ENCODE peak calls at places on chromosomes 1 and 21, in five cellular contexts. V, G, P, Y and R are unnamed samples.

GRCh38 chr1:11652203-11652780 is 1.9 kb downstream of the FBXO2 start:
- DNase-seq in V (no peak), G (no peak), P (no peak), Y (no peak), R (no peak)

GRCh38 chr1:234531181-234532132 is 52.5 kb upstream of the TARBP1 start:
- DNase-seq in V (no peak), G (no peak), P (no peak), Y (no peak), R (peak; percentile 68)

GRCh38 chr1:29786791-29787732 is 550.7 kb downstream of the PTPRU start:
- DNase-seq in V (no peak), G (no peak), P (no peak), Y (no peak), R (no peak)

GRCh38 chr1:7473223-7474142 is 297.6 kb upstream of the VAMP3 start:
- DNase-seq in V (no peak), G (no peak), P (no peak), Y (no peak), R (no peak)

GRCh38 chr1:81325404-81325803 is 475.3 kb upstream of the ADGRL2 start:
- DNase-seq in V (no peak), G (no peak), P (no peak), Y (no peak), R (no peak)

GRCh38 chr1:19309123-19309813 is 2.7 kb downstream of the AKR7A2 start:
- DNase-seq in V (peak; percentile 49), G (no peak), P (no peak), Y (no peak), R (peak; percentile 42)

GRCh38 chr1:202349263-202349928 is 897 bp downstream of the PPP1R12B start:
- DNase-seq in V (no peak), G (no peak), P (no peak), Y (no peak), R (peak; percentile 27)

GRCh38 chr1:212950243-212951057 is at the start of gene VASH2:
- DNase-seq in V (no peak), G (peak; percentile 57), P (peak; percentile 90), Y (peak; percentile 88), R (peak; percentile 30)

GRCh38 chr1:180515857-180516388 is 13.5 kb upstream of the ACBD6 start:
- DNase-seq in V (peak; percentile 86), G (peak; percentile 42), P (peak; percentile 72), Y (peak; percentile 73), R (peak; percentile 65)

GRCh38 chr1:241857131-241857530 is 9.1 kb downstream of the EXO1 start:
- DNase-seq in V (peak; percentile 30), G (no peak), P (peak; percentile 26), Y (no peak), R (no peak)

GRCh38 chr1:167294528-167294927 is 73.8 kb downstream of the POU2F1 start:
- DNase-seq in V (no peak), G (no peak), P (no peak), Y (no peak), R (no peak)

GRCh38 chr21:37006521-37007291 is at the start of gene RIPPLY3:
- DNase-seq in V (no peak), G (no peak), P (peak; percentile 16), Y (peak; percentile 8), R (no peak)

GRCh38 chr1:36458910-36459309 is 5.3 kb downstream of the MRPS15 start:
- DNase-seq in V (no peak), G (no peak), P (no peak), Y (no peak), R (no peak)

GRCh38 chr1:199353906-199354305 is 673.6 kb upstream of the NR5A2 start:
- DNase-seq in V (no peak), G (no peak), P (no peak), Y (no peak), R (no peak)

GRCh38 chr1:43450251-43451070 is 3.3 kb downstream of the HYI start:
- DNase-seq in V (no peak), G (no peak), P (no peak), Y (no peak), R (no peak)